ENCODE peak calls at places on chromosome 19, in eight cellular contexts. Q, L, D, C, B, F, I and M are unnamed samples.

GRCh38 chr19:21256722-21257121 is 72.5 kb downstream of the ZNF708 start:
- DNase-seq in L (no peak), F (no peak), I (peak; percentile 43), D (no peak), Q (no peak), B (no peak), C (no peak), M (peak; percentile 37)

GRCh38 chr19:3664879-3665642 is 35.2 kb downstream of the PIP5K1C start:
- DNase-seq in B (no peak), L (no peak), F (no peak), D (no peak), I (peak; percentile 65), C (no peak), Q (no peak), M (no peak)

GRCh38 chr19:41928221-41928683 is at the start of gene ERFL:
- DNase-seq in D (no peak), I (peak; percentile 63), B (no peak), F (peak; percentile 51), Q (no peak), L (no peak), C (no peak), M (peak; percentile 63)

GRCh38 chr19:32458500-32459123 is 53.0 kb downstream of the DPY19L3 start:
- DNase-seq in F (no peak), L (no peak), D (no peak), C (peak; percentile 14), Q (no peak), I (no peak), B (no peak), M (no peak)

GRCh38 chr19:48745208-48745995 is 1.3 kb downstream of the IZUMO1 start:
- DNase-seq in B (peak; percentile 72), D (peak; percentile 65), C (no peak), I (peak; percentile 77), L (no peak), F (peak; percentile 56), Q (peak; percentile 62), M (peak; percentile 91)

GRCh38 chr19:688214-688613 is 7.0 kb downstream of the PRSS57 start:
- DNase-seq in Q (no peak), B (peak; percentile 55), I (no peak), L (no peak), F (no peak), C (no peak), D (no peak), M (no peak)

GRCh38 chr19:7427944-7428343 is 60.9 kb downstream of the PEX11G start:
- DNase-seq in I (no peak), L (no peak), B (peak; percentile 34), C (no peak), D (no peak), F (no peak), Q (no peak), M (no peak)

GRCh38 chr19:8161135-8161646 is 11.8 kb upstream of the FBN3 start:
- DNase-seq in Q (peak; percentile 28), L (no peak), B (no peak), I (peak; percentile 72), F (no peak), D (peak; percentile 71), C (peak; percentile 9), M (peak; percentile 50)

GRCh38 chr19:1624458-1624857 is 19.2 kb upstream of the UQCR11 start:
- DNase-seq in Q (no peak), F (peak; percentile 72), B (peak; percentile 53), I (peak; percentile 72), D (peak; percentile 61), L (no peak), C (peak; percentile 77), M (peak; percentile 43)

GRCh38 chr19:4376245-4376990 is 23.9 kb downstream of the SH3GL1 start:
- DNase-seq in B (no peak), L (no peak), F (no peak), D (no peak), I (no peak), C (no peak), Q (no peak), M (peak; percentile 77)